ENCODE peak calls at places on chromosomes 5 and 9, in five cellular contexts. R is pancreas, B is esophagus squamous epithelium, K is fibroblast of mammary gland, Y is fibroblast of lung. D is an unnamed sample.

GRCh38 chr5:124102491-124102890 is 590.5 kb downstream of the CSNK1G3 start:
- DNase-seq in K (peak), B (no peak), Y (peak), R (no peak), D (no peak)

GRCh38 chr5:149203896-149204544 is 62.7 kb downstream of the ABLIM3 start:
- DNase-seq in K (peak), Y (peak), B (no peak), R (no peak), D (no peak)

GRCh38 chr9:119160559-119160958 is 208.7 kb downstream of the BRINP1 start:
- DNase-seq in B (no peak), K (no peak), Y (no peak), R (no peak), D (no peak)

GRCh38 chr5:134101686-134102439 is 12.6 kb upstream of the TCF7 start:
- DNase-seq in B (no peak), Y (peak), R (peak), K (peak), D (peak)

GRCh38 chr5:159915913-159916840 is at the start of gene ADRA1B:
- DNase-seq in B (no peak), R (peak), Y (peak), K (peak), D (peak)

GRCh38 chr5:139878093-139878492 is 82.5 kb downstream of the PSD2 start:
- DNase-seq in B (no peak), K (peak), Y (no peak), R (no peak), D (peak)

GRCh38 chr5:77946381-77947050 is 170.4 kb upstream of the TBCA start:
- DNase-seq in B (no peak), K (no peak), Y (no peak), R (no peak), D (no peak)

GRCh38 chr5:143023447-143024096 is 253.4 kb downstream of the ARHGAP26 start:
- DNase-seq in R (no peak), Y (no peak), B (no peak), K (peak), D (no peak)

GRCh38 chr9:83538172-83538889 is at the start of gene FRMD3:
- DNase-seq in B (no peak), K (peak), R (peak), Y (peak), D (peak)

GRCh38 chr5:77958642-77959315 is 182.6 kb upstream of the TBCA start:
- DNase-seq in R (no peak), Y (no peak), B (no peak), K (no peak), D (no peak)

GRCh38 chr5:94745786-94746730 is 127.6 kb downstream of the SLF1 start:
- DNase-seq in B (no peak), K (peak), R (no peak), Y (peak), D (no peak)

GRCh38 chr5:14186132-14186830 is 43.1 kb downstream of the TRIO start:
- DNase-seq in R (no peak), B (no peak), K (peak), Y (peak), D (no peak)

GRCh38 chr9:134955801-134956200 is 38.1 kb upstream of the FCN1 start:
- DNase-seq in R (no peak), B (no peak), Y (no peak), K (no peak), D (no peak)

GRCh38 chr5:72063219-72063819 is 44.0 kb upstream of the MAP1B start:
- DNase-seq in Y (peak), K (peak), B (no peak), R (no peak), D (no peak)

GRCh38 chr5:1543398-1544293 is 19.9 kb upstream of the LPCAT1 start:
- DNase-seq in R (no peak), Y (no peak), K (peak), B (no peak), D (peak)

GRCh38 chr9:36980148-36980974 is 53.7 kb downstream of the PAX5 start:
- DNase-seq in K (no peak), R (no peak), Y (no peak), B (no peak), D (no peak)

GRCh38 chr5:81650992-81651391 is 99.9 kb downstream of the SSBP2 start:
- DNase-seq in Y (no peak), B (no peak), K (no peak), R (no peak), D (no peak)

GRCh38 chr5:10310073-10310779 is 2.5 kb upstream of the CMBL start:
- DNase-seq in Y (peak), R (peak), K (peak), B (no peak), D (no peak)

GRCh38 chr5:132238169-132238744 is 10.6 kb upstream of the P4HA2 start:
- DNase-seq in Y (peak), K (peak), B (no peak), R (peak), D (peak)

GRCh38 chr9:104802110-104802509 is 38.2 kb downstream of the NIPSNAP3B start:
- DNase-seq in B (no peak), R (no peak), Y (peak), K (no peak), D (no peak)

GRCh38 chr5:76818844-76819831 is at the start of gene F2RL1:
- DNase-seq in Y (peak), K (peak), B (no peak), R (peak), D (peak)

GRCh38 chr9:33687779-33688178 is 107.6 kb upstream of the PRSS3 start:
- DNase-seq in Y (peak), R (no peak), B (no peak), K (no peak), D (no peak)

GRCh38 chr9:122096620-122097415 is 3.7 kb upstream of the TTLL11 start:
- DNase-seq in R (no peak), K (no peak), Y (no peak), B (no peak), D (no peak)

GRCh38 chr5:72523960-72524582 is 16.9 kb upstream of the ZNF366 start:
- DNase-seq in B (no peak), Y (peak), R (no peak), K (peak), D (no peak)

GRCh38 chr9:69822091-69822750 is 1.6 kb downstream of the CFAP95 start:
- DNase-seq in B (no peak), K (peak), Y (peak), R (no peak), D (no peak)

GRCh38 chr9:93645921-93646639 is 69.7 kb downstream of the PHF2 start:
- DNase-seq in R (peak), B (no peak), Y (no peak), K (no peak), D (peak)

GRCh38 chr5:66814146-66814991 is 218.2 kb downstream of the MAST4 start:
- DNase-seq in B (no peak), R (peak), Y (peak), K (peak), D (no peak)

GRCh38 chr5:56962286-56962685 is 10.4 kb upstream of the MIER3 start:
- DNase-seq in B (no peak), R (no peak), Y (no peak), K (no peak), D (no peak)

GRCh38 chr9:137168907-137169763 is 716 bp downstream of the LRRC26 start:
- DNase-seq in K (peak), B (no peak), R (peak), Y (peak), D (no peak)

GRCh38 chr9:37596504-37596903 is 4.1 kb upstream of the TOMM5 start:
- DNase-seq in B (no peak), R (no peak), Y (no peak), K (no peak), D (no peak)

GRCh38 chr9:120182011-120182410 is 398.0 kb downstream of the CDK5RAP2 start:
- DNase-seq in K (no peak), Y (no peak), B (no peak), R (no peak), D (no peak)

GRCh38 chr9:111148390-111148993 is 110.2 kb upstream of the LPAR1 start:
- DNase-seq in R (no peak), Y (no peak), B (no peak), K (peak), D (no peak)

GRCh38 chr9:98958271-98958989 is 14.7 kb downstream of the COL15A1 start:
- DNase-seq in K (peak), R (no peak), B (no peak), Y (peak), D (no peak)

GRCh38 chr9:129775443-129775842 is 22.6 kb upstream of the PTGES start:
- DNase-seq in R (no peak), B (no peak), Y (no peak), K (no peak), D (no peak)

GRCh38 chr9:7963026-7963425 is 163.4 kb upstream of the DMAC1 start:
- DNase-seq in R (no peak), Y (peak), K (peak), B (no peak), D (no peak)

GRCh38 chr5:138602371-138603000 is 27.3 kb upstream of the HSPA9 start:
- DNase-seq in K (no peak), B (no peak), Y (no peak), R (no peak), D (no peak)

GRCh38 chr5:138605254-138605972 is 30.2 kb upstream of the HSPA9 start:
- DNase-seq in K (no peak), Y (no peak), B (no peak), R (no peak), D (no peak)

GRCh38 chr5:138604176-138604785 is 29.1 kb upstream of the HSPA9 start:
- DNase-seq in Y (no peak), R (no peak), K (no peak), B (no peak), D (no peak)

GRCh38 chr5:138601444-138601843 is 26.2 kb upstream of the HSPA9 start:
- DNase-seq in R (peak), B (no peak), K (peak), Y (peak), D (no peak)

DNA sequence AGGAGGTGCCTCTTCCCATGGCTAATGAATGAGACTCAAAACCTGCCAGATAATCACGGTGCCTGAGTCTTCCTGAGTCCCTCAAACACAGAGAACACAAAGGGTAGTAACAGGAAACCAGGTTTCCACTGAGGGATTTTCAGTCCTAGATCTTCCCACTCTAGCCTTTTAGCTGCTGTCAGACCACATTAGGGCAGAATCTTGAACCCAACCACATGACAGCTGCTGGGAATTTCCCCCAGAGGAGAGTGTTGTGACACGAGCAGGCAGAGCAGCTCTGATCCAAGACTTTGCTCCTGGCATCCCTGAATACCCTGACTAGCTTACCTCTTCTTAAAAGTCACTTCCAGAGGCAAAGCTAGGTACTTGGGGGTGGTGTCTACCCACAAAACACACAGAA is 28.3 kb upstream of the HSPA9 start:
- DNase-seq in R (no peak), Y (peak), B (no peak), K (no peak), D (no peak)
- H3K4me3 ChIP-seq in R (no peak), Y (no peak), B (no peak), K (no peak), D (no peak)

GRCh38 chr9:124011460-124012301 is at the start of gene LHX2:
- DNase-seq in R (no peak), K (peak), Y (peak), B (no peak), D (peak)
- TF ChIP-seq CTCF in R (no peak), K (no peak), Y (no peak), B (no peak), D (no peak)

GRCh38 chr5:2841208-2841607 is 89.7 kb upstream of the IRX2 start:
- DNase-seq in B (no peak), R (no peak), K (no peak), Y (no peak), D (no peak)
- H3K4me3 ChIP-seq in B (no peak), R (no peak), K (no peak), Y (no peak), D (no peak)

DNA sequence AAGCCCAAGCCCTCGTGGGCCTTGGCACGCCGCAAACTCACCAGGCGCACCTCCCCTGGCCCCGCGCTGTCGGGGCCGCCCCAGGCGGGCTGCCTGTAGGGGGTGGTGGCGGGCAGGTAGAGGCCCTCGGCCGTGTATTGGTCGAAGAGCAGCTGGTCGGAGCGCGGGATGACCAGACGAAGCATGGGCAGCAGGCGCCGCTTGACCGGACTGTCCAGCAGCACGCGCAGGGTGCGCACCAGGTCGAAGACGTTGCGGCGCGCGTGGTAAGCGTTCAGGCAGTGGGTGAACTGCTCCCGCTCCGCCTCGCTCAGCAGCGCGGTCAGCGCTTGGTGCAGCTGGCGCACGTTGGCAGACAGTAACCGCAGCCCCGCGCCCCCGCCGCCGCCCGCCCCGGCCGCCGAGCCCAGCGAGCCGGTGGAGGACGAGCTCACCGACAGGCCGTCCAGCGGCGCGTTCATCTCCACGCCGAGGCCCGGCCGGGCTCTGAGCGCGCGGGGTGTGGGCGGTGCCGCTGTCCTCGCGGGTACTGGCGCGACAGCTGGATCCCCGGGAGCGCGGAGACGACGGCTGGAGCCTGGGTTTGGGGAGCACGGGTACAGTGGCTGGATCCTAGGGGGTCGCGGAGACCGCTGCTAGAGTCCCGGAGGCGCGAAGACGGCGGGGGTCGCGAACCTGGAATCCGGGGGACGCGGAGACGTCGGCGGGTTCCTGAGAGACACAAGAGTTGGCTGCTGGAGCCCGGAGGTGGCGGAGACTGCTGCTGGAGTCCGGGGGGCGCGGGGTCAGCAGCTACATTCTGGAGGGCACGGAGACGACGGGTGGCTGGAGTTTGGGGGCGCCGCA is 709 bp downstream of the WHRN start:
- DNase-seq in B (no peak), Y (peak), R (peak), K (peak), D (peak)
- TF ChIP-seq CTCF in B (peak), Y (peak), R (no peak), K (no peak), D (no peak)

D was measured in right lobe of liver.